ENCODE peak calls at places on chromosomes 5 and 9, in ten cellular contexts. D is EH; I is stromal cell of bone marrow; A is fibroblast of mammary gland; W is NAMALWA; Y is left kidney; C is CD4-positive, CD25-positive, alpha-beta regulatory T cell; B is GM12865; S is lower leg skin; G is myocyte. Q is an unnamed sample.

GRCh38 chr9:73118898-73119554 is 32.6 kb upstream of the ANXA1 start:
- DNase-seq in D (peak; percentile 74), A (peak; percentile 91), W (no peak), I (peak; percentile 90), S (no peak), C (no peak), G (peak; percentile 29), B (no peak), Y (peak; percentile 35), Q (no peak)

GRCh38 chr5:137561572-137561971 is 62.4 kb upstream of the SPOCK1 start:
- DNase-seq in G (no peak), D (peak; percentile 60), I (no peak), C (no peak), W (no peak), S (no peak), B (no peak), A (no peak), Y (no peak), Q (no peak)

GRCh38 chr9:136254381-136255165 is 9.0 kb upstream of the QSOX2 start:
- DNase-seq in W (no peak), Y (no peak), S (no peak), D (no peak), G (no peak), B (no peak), I (no peak), C (no peak), A (peak; percentile 38), Q (no peak)

GRCh38 chr5:76813982-76814562 is 4.8 kb upstream of the F2RL1 start:
- DNase-seq in G (no peak), W (no peak), C (no peak), D (peak; percentile 98), S (no peak), I (peak; percentile 59), B (no peak), Y (no peak), A (peak; percentile 94), Q (no peak)

GRCh38 chr9:27303219-27303618 is 6.3 kb upstream of the EQTN start:
- DNase-seq in Y (peak; percentile 12), G (peak; percentile 27), D (peak; percentile 22), I (no peak), B (no peak), W (no peak), C (no peak), S (no peak), A (peak; percentile 50), Q (peak; percentile 3)

GRCh38 chr9:2620876-2621677 is 510 bp upstream of the VLDLR start:
- DNase-seq in A (peak; percentile 66), Y (peak; percentile 93), C (no peak), G (peak; percentile 68), I (peak; percentile 68), B (peak; percentile 60), D (peak; percentile 91), S (peak; percentile 91), W (peak; percentile 47), Q (peak; percentile 87)

GRCh38 chr9:34577635-34578240 is 11.8 kb downstream of the CNTFR start:
- DNase-seq in Y (peak; percentile 96), S (no peak), I (no peak), G (no peak), D (no peak), B (no peak), W (no peak), C (no peak), A (no peak), Q (no peak)

GRCh38 chr9:30058463-30058862 is 2326.0 kb upstream of the ACO1 start:
- DNase-seq in B (no peak), I (no peak), D (no peak), S (no peak), C (no peak), Y (no peak), G (no peak), W (no peak), A (no peak), Q (no peak)

GRCh38 chr5:151463137-151464029 is 16.0 kb downstream of the SLC36A1 start:
- DNase-seq in I (no peak), G (no peak), C (no peak), W (no peak), Y (peak; percentile 53), A (no peak), B (no peak), S (no peak), D (no peak), Q (no peak)

Q was measured in SJCRH30.